ENCODE peak calls at places on chromosomes 13 and 19, in four cellular contexts. K is transverse colon, F is left lung, Q is pancreas. U is an unnamed sample.

GRCh38 chr13:21850013-21851006 is 179.4 kb downstream of the FGF9 start:
- DNase-seq in F (no peak), Q (no peak), K (no peak), U (no peak)

GRCh38 chr13:41231786-41232185 is 31.6 kb downstream of the MTRF1 start:
- DNase-seq in K (peak; percentile 64), Q (peak; percentile 95), F (peak; percentile 53), U (no peak)

GRCh38 chr13:103194871-103195270 is 128.7 kb upstream of the SLC10A2 start:
- DNase-seq in K (no peak), Q (no peak), F (no peak), U (no peak)

GRCh38 chr19:10887616-10888367 is 16.4 kb downstream of the CARM1 start:
- DNase-seq in F (no peak), K (no peak), Q (no peak), U (no peak)

GRCh38 chr19:55156202-55157063 is 1.1 kb downstream of the TNNI3 start:
- DNase-seq in Q (peak; percentile 80), K (peak; percentile 74), F (no peak), U (peak; percentile 92)

GRCh38 chr19:38657633-38658222 is 10.3 kb downstream of the ACTN4 start:
- DNase-seq in Q (no peak), K (no peak), F (no peak), U (no peak)

GRCh38 chr19:10086032-10086903 is at the start of gene SHFL:
- DNase-seq in K (peak; percentile 88), F (peak; percentile 86), Q (peak; percentile 76), U (no peak)

GRCh38 chr19:38837656-38838121 is 6.1 kb upstream of the ECH1 start:
- DNase-seq in F (no peak), K (no peak), Q (no peak), U (peak; percentile 67)

GRCh38 chr19:36113895-36114762 is 546 bp downstream of the POLR2I start:
- DNase-seq in K (peak; percentile 32), F (peak; percentile 46), Q (peak; percentile 25), U (peak; percentile 54)
- TF ChIP-seq CTCF in K (peak; percentile 29), F (no peak), Q (no peak), U (peak; percentile 23)

GRCh38 chr13:113187263-113187669 is 21.2 kb downstream of the PCID2 start:
- DNase-seq in F (peak; percentile 82), K (peak; percentile 51), Q (peak; percentile 32), U (peak; percentile 60)
- H3K4me3 ChIP-seq in F (no peak overlapping the region), K (no peak overlapping the region), Q (no peak overlapping the region), U (no peak overlapping the region)

GRCh38 chr13:112721198-112722104 is 31.6 kb downstream of the ATP11A start:
- DNase-seq in F (no peak), K (no peak), Q (no peak), U (no peak)

GRCh38 chr13:112720814-112721197 is 31.0 kb downstream of the ATP11A start:
- DNase-seq in Q (no peak), F (no peak), K (no peak), U (no peak)

GRCh38 chr13:112723771-112724170 is 33.9 kb downstream of the ATP11A start:
- DNase-seq in K (no peak), Q (no peak), F (no peak), U (no peak)

GRCh38 chr13:112724788-112725345 is 35.0 kb downstream of the ATP11A start:
- DNase-seq in F (no peak), Q (no peak), K (no peak), U (peak; percentile 21)

DNA sequence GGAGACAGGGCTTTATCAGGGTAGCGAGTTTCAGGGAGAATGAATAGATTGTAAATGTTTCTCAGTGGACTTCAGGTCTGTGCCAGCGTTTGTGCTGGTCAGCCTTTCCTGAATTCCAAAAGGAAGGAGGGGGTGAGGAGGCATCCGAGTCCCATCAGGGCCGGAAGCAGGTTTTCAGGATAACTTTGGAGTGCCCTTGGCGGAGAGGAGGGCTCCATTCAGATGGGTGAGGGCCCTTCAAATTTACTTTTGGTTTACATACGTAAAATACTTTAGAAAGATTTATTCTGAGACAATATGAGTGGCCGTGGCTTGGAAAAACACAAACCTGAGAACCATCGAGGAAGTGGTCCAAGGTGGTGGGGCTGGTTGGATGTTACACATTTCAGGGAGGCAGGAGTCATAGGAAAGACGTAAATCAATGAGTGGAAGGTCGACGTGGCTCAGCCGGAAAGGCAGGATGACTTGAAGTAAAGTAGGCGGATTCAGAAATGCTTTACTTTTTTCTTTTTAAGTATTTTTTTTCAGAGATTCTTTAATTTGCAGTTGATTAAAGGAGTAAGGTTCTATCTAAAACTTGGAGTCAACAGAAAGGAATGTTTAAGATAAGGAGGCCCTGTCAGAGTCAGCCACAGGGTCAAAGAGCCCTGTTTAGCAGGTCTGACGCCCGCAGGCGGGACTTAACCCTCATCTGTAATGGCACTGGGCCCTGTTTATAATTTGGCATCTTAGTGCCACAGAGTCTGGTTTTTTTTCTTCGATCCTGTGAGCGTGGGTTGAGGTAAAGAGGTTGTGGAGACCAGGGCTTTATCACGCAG is 32.8 kb downstream of the ATP11A start:
- DNase-seq in K (no peak), Q (peak; percentile 73), F (peak; percentile 73), U (peak; percentile 91)
- H3K4me1 ChIP-seq in K (peaks cover 11% of the 10 kb centered on the region), Q (peaks cover 7% of the 10 kb centered on the region), F (peaks cover 28% of the 10 kb centered on the region), U (peaks cover 68% of the 10 kb centered on the region)

DNA sequence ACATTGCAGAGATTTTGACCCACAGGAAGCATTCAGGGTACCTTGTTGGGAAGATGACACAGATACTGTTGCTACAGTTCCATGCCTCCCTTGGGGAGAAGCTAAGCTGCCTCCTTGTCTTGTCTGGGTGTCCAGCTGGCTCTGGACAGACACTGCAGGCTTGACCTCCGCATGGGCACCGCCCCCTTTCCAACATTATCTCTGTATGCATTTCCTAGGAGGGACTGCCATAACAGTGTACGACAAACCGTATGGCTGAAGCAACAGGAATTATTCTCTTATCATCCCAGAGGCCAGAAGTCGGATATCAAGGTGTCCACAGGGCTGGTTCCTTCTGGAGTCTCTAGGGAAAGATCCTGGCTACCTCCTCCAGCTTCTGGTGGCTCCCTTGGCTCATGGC is 67.0 kb upstream of the USE1 start:
- DNase-seq in K (no peak), Q (no peak), F (no peak), U (no peak)
- TF ChIP-seq CTCF in K (no peak), Q (no peak), F (no peak), U (no peak)

GRCh38 chr13:20051366-20051765 is 92.8 kb downstream of the ZMYM2 start:
- DNase-seq in Q (no peak), F (no peak), K (no peak), U (no peak)

GRCh38 chr13:20045946-20046548 is 87.5 kb downstream of the ZMYM2 start:
- DNase-seq in Q (no peak), K (no peak), F (no peak), U (no peak)

GRCh38 chr13:20053016-20053415 is 94.5 kb downstream of the ZMYM2 start:
- DNase-seq in Q (no peak), F (no peak), K (no peak), U (no peak)

GRCh38 chr13:20053891-20054290 is 95.4 kb downstream of the ZMYM2 start:
- DNase-seq in Q (no peak), K (no peak), F (no peak), U (no peak)

GRCh38 chr13:20049558-20050473 is 91.3 kb downstream of the ZMYM2 start:
- DNase-seq in Q (no peak), F (no peak), K (no peak), U (peak; percentile 16)
- H3K4me3 ChIP-seq in Q (no peak overlapping the region), F (no peak overlapping the region), K (no peak overlapping the region), U (no peak overlapping the region)

DNA sequence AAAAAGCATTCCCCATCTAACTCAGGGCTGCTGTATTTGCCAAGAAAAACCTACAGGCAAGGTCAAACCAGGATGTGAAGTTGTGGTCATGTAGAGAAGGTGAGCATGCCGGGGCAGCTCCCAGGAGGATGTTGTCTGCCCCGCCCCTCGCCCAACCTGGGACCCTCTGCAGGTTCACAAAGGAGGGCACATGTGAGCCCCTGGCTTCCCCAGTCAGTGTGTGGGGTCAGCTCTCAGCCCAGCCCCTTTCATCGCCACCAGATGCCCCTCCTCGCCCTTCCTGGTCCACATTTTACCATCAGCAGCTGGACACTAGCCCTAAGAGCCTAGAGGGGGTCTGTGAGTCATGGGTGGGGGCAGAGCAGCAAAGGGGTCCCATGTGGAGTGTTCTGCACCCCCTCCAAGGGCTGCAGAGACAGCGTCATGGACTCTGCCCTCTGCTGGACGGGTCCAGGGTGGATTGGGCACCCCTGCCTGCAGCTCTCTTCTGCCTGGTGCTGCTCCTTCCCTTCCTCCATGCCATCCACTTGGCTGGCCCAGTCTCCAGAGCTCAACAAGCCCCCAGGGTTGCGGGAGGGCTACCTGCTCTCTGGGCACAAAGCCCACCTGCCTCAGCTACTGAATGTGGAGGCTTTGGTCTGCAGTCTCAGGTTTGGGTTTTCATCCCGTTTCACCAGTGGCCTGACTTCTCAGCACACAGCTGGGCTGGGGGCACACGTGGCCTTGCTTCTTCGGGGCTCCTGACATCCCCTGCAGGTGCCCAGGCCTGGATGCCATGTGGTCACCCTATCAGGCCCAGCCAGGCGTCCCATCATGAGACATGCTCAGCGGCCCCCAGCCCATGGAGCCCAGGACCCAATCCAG is 3.7 kb downstream of the PLEKHF1 start:
- DNase-seq in K (no peak), F (no peak), Q (no peak), U (no peak)
- H3K4me1 ChIP-seq in K (peaks cover 36% of the 10 kb centered on the region), F (peaks cover 16% of the 10 kb centered on the region), Q (peaks cover 8% of the 10 kb centered on the region), U (no peaks in the 10 kb centered on the region)

DNA sequence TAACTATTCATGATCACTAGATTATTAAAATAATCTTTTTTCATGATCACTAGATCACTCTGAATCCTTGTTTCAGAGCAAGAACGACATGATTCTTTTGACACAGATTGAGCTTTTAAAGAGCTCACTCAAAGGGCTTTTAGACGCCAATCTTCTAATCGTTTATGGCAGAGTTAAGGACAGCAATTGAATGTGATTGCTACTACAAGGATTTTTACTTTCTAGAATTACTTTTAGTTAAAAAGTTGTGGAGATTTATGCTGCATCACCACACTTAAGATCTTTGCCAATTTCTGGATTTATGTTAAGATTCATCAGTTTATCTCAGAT is 1.3 kb downstream of the EXOSC8 start:
- DNase-seq in F (no peak), Q (no peak), K (no peak), U (no peak)
- TF ChIP-seq CTCF in F (no peak), Q (no peak), K (no peak), U (no peak)

GRCh38 chr19:19737559-19738332 is 4.8 kb upstream of the ZNF14 start:
- DNase-seq in K (no peak), F (no peak), Q (no peak), U (no peak)
- H3K4me3 ChIP-seq in K (no peak overlapping the region), F (no peak overlapping the region), Q (no peak overlapping the region), U (no peak overlapping the region)